ENCODE peak calls at places on chromosomes 16 and 17, in seven cellular contexts. A, N, E, X, Y, L and H are unnamed samples.

GRCh38 chr17:32227910-32228309 is 37.7 kb upstream of the RHBDL3 start:
- DNase-seq in A (no peak), N (no peak), E (no peak), X (no peak), Y (no peak), L (no peak), H (no peak)

GRCh38 chr16:85490971-85491771 is 122.0 kb upstream of the GSE1 start:
- DNase-seq in A (no peak), N (peak), E (no peak), X (no peak), Y (no peak), L (no peak), H (peak)

GRCh38 chr17:59074494-59074893 is 32.2 kb downstream of the TRIM37 start:
- DNase-seq in A (no peak), N (peak), E (no peak), X (no peak), Y (no peak), L (no peak), H (no peak)

GRCh38 chr16:84334482-84334881 is 33.9 kb upstream of the ATP2C2 start:
- DNase-seq in A (no peak), N (no peak), E (no peak), X (no peak), Y (no peak), L (no peak), H (no peak)

GRCh38 chr16:66357523-66357928 is 9.0 kb upstream of the CDH5 start:
- DNase-seq in A (peak), N (peak), E (no peak), X (no peak), Y (peak), L (no peak), H (no peak)

GRCh38 chr16:57167951-57168350 is 17.9 kb downstream of the PSME3IP1 start:
- DNase-seq in A (no peak), N (peak), E (no peak), X (no peak), Y (no peak), L (no peak), H (no peak)

GRCh38 chr16:3112058-3112880 is at the start of gene ZNF205:
- DNase-seq in A (peak), N (peak), E (no peak), X (peak), Y (peak), L (no peak), H (no peak)

GRCh38 chr16:66717776-66718175 is 21.2 kb upstream of the CMTM4 start:
- DNase-seq in A (no peak), N (no peak), E (no peak), X (no peak), Y (no peak), L (no peak), H (no peak)

GRCh38 chr16:49742428-49743205 is 113.3 kb downstream of the ZNF423 start:
- DNase-seq in A (no peak), N (no peak), E (no peak), X (no peak), Y (no peak), L (no peak), H (no peak)

GRCh38 chr17:78343433-78344201 is 16.3 kb downstream of the SOCS3 start:
- DNase-seq in A (no peak), N (no peak), E (no peak), X (peak), Y (peak), L (peak), H (peak)

GRCh38 chr17:45345554-45346254 is 28.9 kb upstream of the MAP3K14 start:
- DNase-seq in A (no peak), N (peak), E (no peak), X (no peak), Y (no peak), L (no peak), H (no peak)